ENCODE peak calls at places on chromosome 9, in five cellular contexts. R is transverse colon, O is omental fat pad, K is psoas muscle, M is neural progenitor cell. N is an unnamed sample.

GRCh38 chr9:74940600-74940999 is 12.1 kb downstream of the C9orf40 start:
- DNase-seq in O (no peak), R (peak; percentile 18), M (no peak), K (no peak), N (no peak)

GRCh38 chr9:69273162-69273561 is 51.9 kb upstream of the ENTREP1 start:
- DNase-seq in K (no peak), M (no peak), R (no peak), O (no peak), N (no peak)

GRCh38 chr9:121714075-121714705 is 62.8 kb downstream of the DAB2IP start:
- DNase-seq in K (no peak), R (no peak), M (no peak), O (no peak), N (no peak)

GRCh38 chr9:137748311-137748710 is 129.3 kb upstream of the CACNA1B start:
- DNase-seq in R (no peak), O (no peak), K (peak; percentile 47), M (no peak), N (no peak)

GRCh38 chr9:36924071-36924470 is 110.0 kb downstream of the PAX5 start:
- DNase-seq in R (no peak), K (no peak), M (no peak), O (no peak), N (no peak)

GRCh38 chr9:73054091-73054490 is 97.6 kb upstream of the ANXA1 start:
- DNase-seq in R (no peak), O (no peak), K (no peak), M (no peak), N (no peak)

GRCh38 chr9:108270041-108270440 is 585.7 kb downstream of the ACTL7B start:
- DNase-seq in M (no peak), O (no peak), R (no peak), K (no peak), N (no peak)

GRCh38 chr9:129606161-129607025 is 14.5 kb downstream of the C9orf50 start:
- DNase-seq in R (no peak), O (no peak), M (no peak), K (no peak), N (no peak)

GRCh38 chr9:130732131-130732530 is 38.6 kb downstream of the EXOSC2 start:
- DNase-seq in K (no peak), M (no peak), O (no peak), R (no peak), N (no peak)

GRCh38 chr9:84969084-84969483 is 299.6 kb downstream of the NTRK2 start:
- DNase-seq in M (no peak), O (no peak), R (no peak), K (no peak), N (no peak)

GRCh38 chr9:23790341-23791260 is 35.4 kb downstream of the ELAVL2 start:
- DNase-seq in O (no peak), R (no peak), K (no peak), M (no peak), N (no peak)

GRCh38 chr9:124309665-124310064 is 51.9 kb downstream of the NEK6 start:
- DNase-seq in M (peak; percentile 20), R (no peak), O (no peak), K (no peak), N (no peak)

GRCh38 chr9:117718085-117718484 is 13.9 kb downstream of the TLR4 start:
- DNase-seq in M (no peak), R (peak; percentile 20), K (no peak), O (no peak), N (no peak)

GRCh38 chr9:99680191-99680590 is 141.5 kb upstream of the NR4A3 start:
- DNase-seq in M (no peak), O (no peak), K (no peak), R (no peak), N (no peak)

GRCh38 chr9:27861887-27862286 is 288.6 kb upstream of the C9orf72 start:
- DNase-seq in O (no peak), M (no peak), R (no peak), K (no peak), N (no peak)

GRCh38 chr9:19408316-19408692 is 505 bp upstream of the ACER2 start:
- DNase-seq in O (no peak), K (peak; percentile 83), R (no peak), M (no peak), N (no peak)

GRCh38 chr9:91162784-91163440 is 198.8 kb downstream of the AUH start:
- DNase-seq in M (no peak), K (no peak), R (peak; percentile 75), O (no peak), N (no peak)

GRCh38 chr9:89601306-89601705 is 3.5 kb upstream of the GADD45G start:
- DNase-seq in K (no peak), M (no peak), O (no peak), R (no peak), N (no peak)

GRCh38 chr9:126805546-126806262 is 864 bp downstream of the ZBTB43 start:
- DNase-seq in R (peak; percentile 74), M (peak; percentile 8), O (peak; percentile 50), K (peak; percentile 94), N (peak; percentile 39)
- TF ChIP-seq CTCF in R (no peak), M (no peak), O (no peak), K (no peak), N (no peak)

DNA sequence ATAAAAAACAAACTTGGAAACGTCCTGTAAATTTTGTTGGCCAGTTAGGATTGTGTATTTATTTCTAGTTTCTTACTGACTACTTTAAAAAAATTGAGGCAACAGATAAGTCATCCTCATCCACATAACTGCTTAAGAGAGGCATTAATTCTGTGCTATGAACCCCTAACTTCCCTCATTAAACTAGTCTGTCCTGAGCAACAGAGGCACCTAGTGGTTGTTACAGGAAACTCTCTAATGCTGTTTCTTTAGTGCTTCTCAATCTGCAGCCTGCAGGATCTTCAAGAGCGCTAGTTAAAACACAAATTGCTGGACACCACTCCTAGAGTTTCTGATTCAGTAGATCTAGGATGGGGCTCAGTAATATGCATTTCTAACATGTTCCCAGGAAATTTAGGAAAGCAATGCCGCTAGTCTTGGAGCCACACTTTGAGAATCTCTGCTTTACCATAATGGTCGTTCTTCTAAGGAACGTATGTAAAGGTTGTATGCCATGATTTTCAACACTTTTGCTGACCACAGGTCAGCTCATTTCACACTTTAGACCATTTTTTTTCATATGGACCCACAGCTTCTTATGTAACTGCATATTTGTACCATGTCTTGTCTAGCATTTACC is 410.1 kb upstream of the SMARCA2 start:
- DNase-seq in M (no peak), K (no peak), O (no peak), R (no peak), N (no peak)
- TF ChIP-seq CTCF in M (no peak), K (peak; percentile 23), O (no peak), R (peak; percentile 24), N (no peak)

GRCh38 chr9:136179101-136179616 is 25.8 kb downstream of the LHX3 start:
- DNase-seq in R (no peak), K (no peak), O (no peak), M (no peak), N (no peak)

GRCh38 chr9:136180586-136180985 is 24.3 kb downstream of the LHX3 start:
- DNase-seq in O (no peak), R (no peak), K (no peak), M (no peak), N (no peak)

GRCh38 chr9:136178773-136179075 is 26.2 kb downstream of the LHX3 start:
- DNase-seq in M (peak; percentile 61), R (no peak), K (no peak), O (no peak), N (no peak)

GRCh38 chr9:136178061-136178772 is 26.7 kb downstream of the LHX3 start:
- DNase-seq in M (no peak), K (no peak), O (no peak), R (no peak), N (no peak)

GRCh38 chr9:136179761-136180160 is 25.2 kb downstream of the LHX3 start:
- DNase-seq in O (no peak), M (no peak), K (no peak), R (no peak), N (no peak)
- TF ChIP-seq CTCF in O (no peak), M (no peak), K (no peak), R (no peak), N (no peak)

GRCh38 chr9:135254176-135255032 is 166.9 kb downstream of the OLFM1 start:
- DNase-seq in K (peak; percentile 33), M (no peak), O (no peak), R (no peak), N (no peak)

GRCh38 chr9:135253305-135254004 is 166.0 kb downstream of the OLFM1 start:
- DNase-seq in R (no peak), M (peak; percentile 68), O (no peak), K (peak; percentile 26), N (no peak)

GRCh38 chr9:135251331-135251761 is 163.9 kb downstream of the OLFM1 start:
- DNase-seq in O (no peak), M (no peak), K (peak; percentile 26), R (no peak), N (no peak)

GRCh38 chr9:135252980-135253304 is 165.5 kb downstream of the OLFM1 start:
- DNase-seq in R (no peak), M (peak; percentile 29), O (no peak), K (peak; percentile 28), N (no peak)

DNA sequence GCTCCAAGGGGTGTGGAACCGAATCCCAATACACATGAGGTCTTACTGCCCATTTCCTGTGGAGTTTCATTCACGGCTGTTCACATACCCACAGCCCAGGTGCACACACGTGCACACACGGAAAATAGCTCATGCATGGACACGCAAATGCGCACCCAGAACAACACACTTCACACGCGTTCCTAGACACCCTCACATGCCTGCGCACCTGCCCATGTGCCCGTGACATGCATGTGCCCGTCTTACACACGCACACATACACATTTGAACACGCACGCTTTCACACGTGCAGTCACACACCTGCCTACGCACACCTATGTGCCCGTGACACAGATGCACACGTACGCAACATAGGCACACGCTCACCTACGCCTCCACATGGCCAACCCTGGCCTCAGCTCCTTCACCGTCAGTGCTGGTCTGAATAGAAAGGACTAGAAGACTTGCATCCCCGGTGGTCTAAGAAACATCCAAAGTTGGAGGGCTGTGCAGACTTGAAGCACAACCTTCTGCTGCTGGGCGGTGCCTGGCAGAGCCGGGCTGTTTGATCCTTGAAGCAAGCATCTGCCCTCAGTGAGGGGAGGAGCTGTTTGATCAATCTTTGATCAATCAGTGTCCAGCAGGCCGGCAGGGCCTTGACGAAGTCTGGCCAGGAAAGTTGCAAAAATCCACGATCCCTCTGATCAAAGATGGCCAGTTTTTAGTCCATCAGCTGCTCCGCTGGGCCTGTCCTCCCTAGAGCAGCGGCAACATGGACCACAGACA is 164.7 kb downstream of the OLFM1 start:
- DNase-seq in O (no peak), M (no peak), K (peak; percentile 18), R (no peak), N (no peak)
- TF ChIP-seq CTCF in O (no peak), M (no peak), K (no peak), R (no peak), N (no peak)

N was measured in activated B cell treated with CpG ODN at 0.5 μM for 24 hours.